ENCODE peak calls at places on chromosomes 1 and 21, in seven cellular contexts. One of them, this sample, is unnamed.

GRCh38 chr1:178955391-178955954 is 70.2 kb upstream of the FAM20B start:
- DNase-seq in lower lobe of right lung: no peak
- DNase-seq in tibial artery: no peak
- DNase-seq in testis: no peak
- DNase-seq in fibroblast of mammary gland: no peak
- DNase-seq in CD8-positive, alpha-beta T cell: no peak
- DNase-seq in fibroblast of pulmonary artery: no peak
- DNase-seq in this sample: no peak

GRCh38 chr1:117147856-117148588 is 26.5 kb upstream of the TRIM45 start:
- DNase-seq in CD8-positive, alpha-beta T cell: no peak
- DNase-seq in lower lobe of right lung: no peak
- DNase-seq in tibial artery: no peak
- DNase-seq in fibroblast of mammary gland: no peak
- DNase-seq in testis: no peak
- DNase-seq in fibroblast of pulmonary artery: peak
- DNase-seq in this sample: peak

GRCh38 chr21:42845296-42845965 is 33.9 kb downstream of the WDR4 start:
- DNase-seq in CD8-positive, alpha-beta T cell: no peak
- DNase-seq in lower lobe of right lung: peak
- DNase-seq in testis: no peak
- DNase-seq in fibroblast of mammary gland: no peak
- DNase-seq in fibroblast of pulmonary artery: no peak
- DNase-seq in tibial artery: peak
- DNase-seq in this sample: no peak

GRCh38 chr1:165562576-165562975 is 18.8 kb downstream of the LRRC52 start:
- DNase-seq in lower lobe of right lung: no peak
- DNase-seq in fibroblast of mammary gland: peak
- DNase-seq in CD8-positive, alpha-beta T cell: no peak
- DNase-seq in testis: no peak
- DNase-seq in fibroblast of pulmonary artery: peak
- DNase-seq in tibial artery: no peak
- DNase-seq in this sample: no peak

GRCh38 chr1:38814984-38815464 is 44.5 kb downstream of the RRAGC start:
- DNase-seq in tibial artery: no peak
- DNase-seq in CD8-positive, alpha-beta T cell: no peak
- DNase-seq in testis: no peak
- DNase-seq in fibroblast of pulmonary artery: no peak
- DNase-seq in lower lobe of right lung: no peak
- DNase-seq in fibroblast of mammary gland: no peak
- DNase-seq in this sample: no peak

GRCh38 chr1:1068374-1069060 is 5.6 kb downstream of the RNF223 start:
- DNase-seq in fibroblast of pulmonary artery: no peak
- DNase-seq in tibial artery: no peak
- DNase-seq in testis: no peak
- DNase-seq in lower lobe of right lung: peak
- DNase-seq in fibroblast of mammary gland: no peak
- DNase-seq in CD8-positive, alpha-beta T cell: peak
- DNase-seq in this sample: no peak

GRCh38 chr1:1889847-1890505 is 911 bp downstream of the GNB1 start:
- DNase-seq in lower lobe of right lung: peak
- DNase-seq in fibroblast of pulmonary artery: peak
- DNase-seq in tibial artery: peak
- DNase-seq in testis: peak
- DNase-seq in CD8-positive, alpha-beta T cell: peak
- DNase-seq in fibroblast of mammary gland: peak
- DNase-seq in this sample: peak

GRCh38 chr21:34669149-34669879 is 520 bp downstream of the CLIC6 start:
- DNase-seq in fibroblast of mammary gland: no peak
- DNase-seq in CD8-positive, alpha-beta T cell: peak
- DNase-seq in fibroblast of pulmonary artery: no peak
- DNase-seq in testis: no peak
- DNase-seq in tibial artery: no peak
- DNase-seq in lower lobe of right lung: peak
- DNase-seq in this sample: no peak

GRCh38 chr1:178389441-178389840 is 107.3 kb downstream of the CLEC20A start:
- DNase-seq in fibroblast of mammary gland: peak
- DNase-seq in fibroblast of pulmonary artery: no peak
- DNase-seq in CD8-positive, alpha-beta T cell: no peak
- DNase-seq in testis: no peak
- DNase-seq in tibial artery: no peak
- DNase-seq in lower lobe of right lung: no peak
- DNase-seq in this sample: peak

GRCh38 chr1:232382671-232383070 is 247.3 kb downstream of the SIPA1L2 start:
- DNase-seq in CD8-positive, alpha-beta T cell: no peak
- DNase-seq in fibroblast of pulmonary artery: no peak
- DNase-seq in fibroblast of mammary gland: peak
- DNase-seq in lower lobe of right lung: no peak
- DNase-seq in testis: no peak
- DNase-seq in tibial artery: no peak
- DNase-seq in this sample: no peak
- H3K4me3 ChIP-seq in CD8-positive, alpha-beta T cell: no peak
- H3K4me3 ChIP-seq in fibroblast of pulmonary artery: no peak
- H3K4me3 ChIP-seq in fibroblast of mammary gland: no peak
- H3K4me3 ChIP-seq in lower lobe of right lung: no peak
- H3K4me3 ChIP-seq in testis: no peak
- H3K4me3 ChIP-seq in tibial artery: no peak
- H3K4me3 ChIP-seq in this sample: no peak

DNA sequence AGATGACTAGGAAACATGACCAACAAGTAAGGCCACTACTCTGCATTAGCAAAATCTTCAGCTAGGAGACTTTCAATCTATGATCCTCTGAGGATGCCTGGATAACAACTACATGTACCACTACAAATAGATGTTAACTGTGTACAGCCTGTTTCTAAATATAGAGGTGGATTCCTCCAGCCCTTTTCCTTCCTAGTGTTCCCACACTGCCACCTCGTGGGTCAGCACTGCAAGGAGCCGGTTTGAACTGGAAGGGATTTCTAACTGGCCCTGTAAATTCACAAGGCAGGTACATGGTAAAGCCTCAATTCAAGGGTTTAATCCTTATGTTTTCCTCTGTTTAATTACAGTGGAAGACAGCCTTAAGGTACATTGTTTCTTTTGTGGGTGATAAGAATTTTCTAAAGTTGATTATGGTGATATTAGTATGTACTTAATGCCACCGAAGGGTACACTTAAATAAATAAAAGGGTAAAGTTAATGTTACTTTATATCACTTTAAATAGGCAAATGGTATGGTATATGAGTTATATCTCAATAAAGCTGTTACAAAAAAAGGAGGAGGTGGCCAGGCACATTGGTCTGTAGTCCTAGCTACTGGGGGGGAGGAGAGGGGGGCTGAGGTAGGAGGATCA is 14.4 kb downstream of the SMYD3 start:
- DNase-seq in lower lobe of right lung: no peak
- DNase-seq in tibial artery: no peak
- DNase-seq in testis: peak
- DNase-seq in CD8-positive, alpha-beta T cell: peak
- DNase-seq in fibroblast of mammary gland: peak
- DNase-seq in fibroblast of pulmonary artery: peak
- DNase-seq in this sample: peak
- TF ChIP-seq CTCF in lower lobe of right lung: peak
- TF ChIP-seq CTCF in tibial artery: peak
- TF ChIP-seq CTCF in testis: peak
- TF ChIP-seq CTCF in CD8-positive, alpha-beta T cell: peak
- TF ChIP-seq CTCF in fibroblast of mammary gland: peak
- TF ChIP-seq CTCF in fibroblast of pulmonary artery: peak
- TF ChIP-seq CTCF in this sample: peak

DNA sequence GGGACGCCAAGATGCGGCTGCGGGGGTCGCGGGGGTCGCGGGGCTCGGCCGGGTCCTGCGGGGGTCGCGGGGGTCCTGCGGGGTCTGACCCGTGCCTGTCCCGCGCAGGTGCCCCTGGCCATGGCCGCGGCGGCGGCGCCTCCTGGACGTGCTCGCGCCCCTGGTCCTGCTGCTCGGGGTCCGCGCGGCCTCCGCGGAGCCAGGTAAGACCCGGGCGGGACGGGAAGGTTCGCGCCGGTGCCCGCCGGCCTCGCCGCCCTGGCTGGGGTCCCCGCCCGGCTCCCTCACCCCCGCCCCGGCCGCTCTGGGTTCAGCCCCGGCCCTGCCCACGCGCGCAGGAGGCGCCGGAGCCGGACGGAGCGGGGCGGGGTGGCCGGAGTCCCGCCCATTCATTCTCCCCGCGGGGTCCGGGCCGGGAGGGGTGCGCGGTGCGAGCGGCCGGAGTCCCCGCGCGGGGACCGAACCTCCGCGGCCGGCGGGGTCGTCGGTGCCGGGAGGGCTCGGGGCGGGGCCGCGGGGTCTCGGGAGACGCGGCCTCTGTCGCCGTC is 380 bp downstream of the COL18A1 start:
- DNase-seq in lower lobe of right lung: peak
- DNase-seq in testis: peak
- DNase-seq in CD8-positive, alpha-beta T cell: no peak
- DNase-seq in fibroblast of mammary gland: peak
- DNase-seq in fibroblast of pulmonary artery: peak
- DNase-seq in tibial artery: peak
- DNase-seq in this sample: peak
- H3K4me3 ChIP-seq in lower lobe of right lung: peak
- H3K4me3 ChIP-seq in testis: peak
- H3K4me3 ChIP-seq in CD8-positive, alpha-beta T cell: no peak
- H3K4me3 ChIP-seq in fibroblast of mammary gland: peak
- H3K4me3 ChIP-seq in fibroblast of pulmonary artery: peak
- H3K4me3 ChIP-seq in tibial artery: peak
- H3K4me3 ChIP-seq in this sample: peak

DNA sequence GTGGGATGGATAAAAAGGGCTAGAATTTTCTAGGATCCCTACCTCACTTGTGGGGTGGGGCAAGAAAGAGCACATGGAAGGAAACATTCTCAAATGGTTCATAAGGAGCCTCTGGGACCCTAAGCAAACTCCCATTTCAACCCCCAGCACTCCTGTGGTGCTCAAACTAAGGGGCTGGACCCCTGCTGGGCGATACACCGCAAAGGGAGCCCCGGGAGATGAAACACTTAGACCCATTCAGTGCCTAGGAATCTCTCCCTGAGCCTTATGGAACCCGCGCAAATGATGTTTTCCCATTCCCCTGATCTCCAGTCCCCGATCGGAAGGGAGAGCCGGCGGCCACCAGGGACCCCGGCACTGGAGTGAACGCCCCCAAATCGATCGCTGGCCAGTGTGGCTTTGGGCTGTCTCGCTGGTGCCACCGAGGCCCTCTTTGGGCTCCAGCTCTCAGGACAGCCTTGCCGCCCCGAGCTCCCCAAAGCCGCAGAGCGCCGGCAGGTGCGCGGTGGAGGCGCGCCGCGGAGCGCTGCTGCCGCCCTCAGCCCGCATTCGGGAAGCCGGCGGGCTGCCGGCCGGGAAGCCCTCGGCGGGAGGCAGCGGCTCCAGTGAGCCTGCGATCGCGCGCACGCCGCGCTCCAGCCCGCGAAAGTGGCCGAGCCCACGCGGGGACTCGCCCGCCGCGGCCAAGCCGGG is 1.2 kb downstream of the PLXNA2 start:
- DNase-seq in tibial artery: no peak
- DNase-seq in fibroblast of mammary gland: peak
- DNase-seq in fibroblast of pulmonary artery: no peak
- DNase-seq in testis: peak
- DNase-seq in CD8-positive, alpha-beta T cell: no peak
- DNase-seq in lower lobe of right lung: no peak
- DNase-seq in this sample: no peak
- TF ChIP-seq CTCF in tibial artery: no peak
- TF ChIP-seq CTCF in fibroblast of mammary gland: no peak
- TF ChIP-seq CTCF in fibroblast of pulmonary artery: no peak
- TF ChIP-seq CTCF in testis: no peak
- TF ChIP-seq CTCF in CD8-positive, alpha-beta T cell: no peak
- TF ChIP-seq CTCF in lower lobe of right lung: peak
- TF ChIP-seq CTCF in this sample: no peak

GRCh38 chr1:53942149-53942957 is 3.1 kb downstream of the IFT25 start:
- DNase-seq in tibial artery: no peak
- DNase-seq in fibroblast of pulmonary artery: no peak
- DNase-seq in lower lobe of right lung: no peak
- DNase-seq in CD8-positive, alpha-beta T cell: no peak
- DNase-seq in testis: no peak
- DNase-seq in fibroblast of mammary gland: peak
- DNase-seq in this sample: peak
- H3K4me3 ChIP-seq in tibial artery: no peak
- H3K4me3 ChIP-seq in fibroblast of pulmonary artery: no peak
- H3K4me3 ChIP-seq in lower lobe of right lung: no peak
- H3K4me3 ChIP-seq in CD8-positive, alpha-beta T cell: no peak
- H3K4me3 ChIP-seq in testis: no peak
- H3K4me3 ChIP-seq in fibroblast of mammary gland: no peak
- H3K4me3 ChIP-seq in this sample: no peak

GRCh38 chr1:151994956-151995355 is 1.3 kb upstream of the S100A10 start:
- DNase-seq in testis: no peak
- DNase-seq in fibroblast of pulmonary artery: peak
- DNase-seq in tibial artery: peak
- DNase-seq in fibroblast of mammary gland: peak
- DNase-seq in lower lobe of right lung: no peak
- DNase-seq in CD8-positive, alpha-beta T cell: no peak
- DNase-seq in this sample: peak
- TF ChIP-seq CTCF in testis: no peak
- TF ChIP-seq CTCF in fibroblast of pulmonary artery: no peak
- TF ChIP-seq CTCF in tibial artery: no peak
- TF ChIP-seq CTCF in fibroblast of mammary gland: no peak
- TF ChIP-seq CTCF in lower lobe of right lung: no peak
- TF ChIP-seq CTCF in CD8-positive, alpha-beta T cell: no peak
- TF ChIP-seq CTCF in this sample: no peak

DNA sequence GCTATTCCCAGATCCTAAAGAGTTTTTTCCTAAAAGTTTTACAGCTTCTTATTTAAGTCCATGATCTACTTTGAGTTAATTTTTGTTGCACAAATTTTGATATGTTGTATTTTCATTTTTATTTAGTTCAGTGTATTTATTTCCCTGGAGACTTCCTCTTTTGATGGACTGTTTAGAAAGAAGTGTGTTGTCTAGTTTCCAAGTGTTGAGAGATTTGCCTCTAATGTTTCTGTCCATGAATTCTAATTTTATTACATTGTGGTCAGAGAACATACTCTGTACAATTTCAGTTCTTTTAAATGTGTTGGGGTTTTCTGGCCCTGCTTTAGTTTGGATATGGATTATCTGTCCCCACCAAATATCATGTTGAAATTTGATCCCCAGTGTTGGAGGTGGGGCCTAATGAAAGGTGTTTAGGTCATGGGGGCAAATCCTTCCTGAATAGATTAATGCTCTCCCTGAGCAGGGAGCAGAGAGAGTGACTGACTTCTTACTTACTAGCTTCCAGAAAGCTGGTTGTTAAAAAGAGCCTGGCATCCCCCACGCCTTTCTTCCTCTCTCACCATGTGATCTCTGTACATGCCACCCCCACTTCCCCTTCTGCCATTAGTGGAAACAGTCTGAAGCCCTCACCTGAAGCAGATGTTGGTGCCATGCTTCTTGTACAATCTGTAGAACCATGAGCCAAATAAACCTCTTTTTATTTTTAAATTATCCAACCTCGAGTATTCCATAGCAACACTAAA is 4.6 kb downstream of the CHD1L start:
- DNase-seq in lower lobe of right lung: no peak
- DNase-seq in CD8-positive, alpha-beta T cell: no peak
- DNase-seq in fibroblast of mammary gland: peak
- DNase-seq in testis: no peak
- DNase-seq in tibial artery: no peak
- DNase-seq in fibroblast of pulmonary artery: no peak
- DNase-seq in this sample: no peak
- H3K4me3 ChIP-seq in lower lobe of right lung: no peak
- H3K4me3 ChIP-seq in CD8-positive, alpha-beta T cell: no peak
- H3K4me3 ChIP-seq in fibroblast of mammary gland: no peak
- H3K4me3 ChIP-seq in testis: no peak
- H3K4me3 ChIP-seq in tibial artery: no peak
- H3K4me3 ChIP-seq in fibroblast of pulmonary artery: no peak
- H3K4me3 ChIP-seq in this sample: no peak